ENCODE peak calls at places on chromosomes 1 and 21, in eight cellular contexts. One of them, this sample, is unnamed.
A peak's percentile ranks its signal among the peaks of the same experiment; 100 is the strongest.

GRCh38 chr1:9382923-9383491 is 90.3 kb downstream of the SPSB1 start:
- DNase-seq in Caco-2: no peak
- DNase-seq in nephron progenitor cell: peak; percentile 35
- DNase-seq in stomach: no peak
- DNase-seq in cardiac muscle cell: no peak
- DNase-seq in GM06990: no peak
- DNase-seq in HFF-Myc: no peak
- DNase-seq in progenitor cell of endocrine pancreas: no peak
- DNase-seq in this sample: no peak

GRCh38 chr1:229092377-229093257 is 178.3 kb upstream of the RAB4A start:
- DNase-seq in HFF-Myc: no peak
- DNase-seq in nephron progenitor cell: peak; percentile 49
- DNase-seq in Caco-2: no peak
- DNase-seq in cardiac muscle cell: no peak
- DNase-seq in GM06990: no peak
- DNase-seq in stomach: no peak
- DNase-seq in progenitor cell of endocrine pancreas: no peak
- DNase-seq in this sample: no peak

GRCh38 chr1:35486858-35487408 is 70.3 kb downstream of the KIAA0319L start:
- DNase-seq in progenitor cell of endocrine pancreas: no peak
- DNase-seq in stomach: no peak
- DNase-seq in cardiac muscle cell: no peak
- DNase-seq in HFF-Myc: no peak
- DNase-seq in Caco-2: no peak
- DNase-seq in GM06990: no peak
- DNase-seq in nephron progenitor cell: no peak
- DNase-seq in this sample: no peak

GRCh38 chr21:36079010-36079649 is 9.3 kb downstream of the CBR1 start:
- DNase-seq in HFF-Myc: no peak
- DNase-seq in nephron progenitor cell: no peak
- DNase-seq in cardiac muscle cell: no peak
- DNase-seq in GM06990: peak; percentile 31
- DNase-seq in Caco-2: no peak
- DNase-seq in progenitor cell of endocrine pancreas: no peak
- DNase-seq in stomach: peak; percentile 53
- DNase-seq in this sample: peak; percentile 50

GRCh38 chr1:231028676-231029075 is 11.4 kb downstream of the FAM89A start:
- DNase-seq in Caco-2: no peak
- DNase-seq in GM06990: no peak
- DNase-seq in stomach: no peak
- DNase-seq in nephron progenitor cell: no peak
- DNase-seq in cardiac muscle cell: no peak
- DNase-seq in progenitor cell of endocrine pancreas: no peak
- DNase-seq in HFF-Myc: no peak
- DNase-seq in this sample: no peak

GRCh38 chr1:226973371-226973897 is 33.3 kb downstream of the COQ8A start:
- DNase-seq in Caco-2: no peak
- DNase-seq in GM06990: no peak
- DNase-seq in progenitor cell of endocrine pancreas: no peak
- DNase-seq in HFF-Myc: no peak
- DNase-seq in nephron progenitor cell: no peak
- DNase-seq in stomach: no peak
- DNase-seq in cardiac muscle cell: no peak
- DNase-seq in this sample: no peak

GRCh38 chr1:70468180-70468579 is 57.1 kb downstream of the CTH start:
- DNase-seq in Caco-2: no peak
- DNase-seq in stomach: no peak
- DNase-seq in GM06990: no peak
- DNase-seq in progenitor cell of endocrine pancreas: no peak
- DNase-seq in nephron progenitor cell: no peak
- DNase-seq in cardiac muscle cell: no peak
- DNase-seq in HFF-Myc: no peak
- DNase-seq in this sample: no peak

GRCh38 chr1:230930986-230931385 is 47.7 kb downstream of the TTC13 start:
- DNase-seq in cardiac muscle cell: no peak
- DNase-seq in stomach: no peak
- DNase-seq in nephron progenitor cell: no peak
- DNase-seq in Caco-2: no peak
- DNase-seq in GM06990: no peak
- DNase-seq in HFF-Myc: no peak
- DNase-seq in progenitor cell of endocrine pancreas: no peak
- DNase-seq in this sample: no peak

GRCh38 chr1:75771978-75772377 is 14.1 kb upstream of the RABGGTB start:
- DNase-seq in HFF-Myc: no peak
- DNase-seq in stomach: no peak
- DNase-seq in nephron progenitor cell: no peak
- DNase-seq in cardiac muscle cell: no peak
- DNase-seq in Caco-2: no peak
- DNase-seq in GM06990: no peak
- DNase-seq in progenitor cell of endocrine pancreas: no peak
- DNase-seq in this sample: no peak

GRCh38 chr1:47761974-47762373 is 235.2 kb downstream of the TRABD2B start:
- DNase-seq in GM06990: no peak
- DNase-seq in stomach: no peak
- DNase-seq in nephron progenitor cell: no peak
- DNase-seq in Caco-2: no peak
- DNase-seq in progenitor cell of endocrine pancreas: no peak
- DNase-seq in cardiac muscle cell: no peak
- DNase-seq in HFF-Myc: no peak
- DNase-seq in this sample: no peak

GRCh38 chr1:7960867-7961198 is 678 bp upstream of the PARK7 start:
- DNase-seq in GM06990: no peak
- DNase-seq in cardiac muscle cell: no peak
- DNase-seq in Caco-2: no peak
- DNase-seq in stomach: no peak
- DNase-seq in HFF-Myc: no peak
- DNase-seq in nephron progenitor cell: no peak
- DNase-seq in progenitor cell of endocrine pancreas: no peak
- DNase-seq in this sample: no peak

GRCh38 chr1:30037251-30038118 is 685.9 kb downstream of the MATN1 start:
- DNase-seq in GM06990: no peak
- DNase-seq in Caco-2: no peak
- DNase-seq in stomach: no peak
- DNase-seq in cardiac muscle cell: no peak
- DNase-seq in progenitor cell of endocrine pancreas: no peak
- DNase-seq in HFF-Myc: no peak
- DNase-seq in nephron progenitor cell: no peak
- DNase-seq in this sample: no peak

GRCh38 chr1:62484824-62485468 is 48.1 kb downstream of the USP1 start:
- DNase-seq in GM06990: no peak
- DNase-seq in cardiac muscle cell: no peak
- DNase-seq in progenitor cell of endocrine pancreas: no peak
- DNase-seq in Caco-2: no peak
- DNase-seq in HFF-Myc: no peak
- DNase-seq in nephron progenitor cell: no peak
- DNase-seq in stomach: no peak
- DNase-seq in this sample: no peak

GRCh38 chr1:199691540-199691939 is 336.0 kb upstream of the NR5A2 start:
- DNase-seq in GM06990: no peak
- DNase-seq in cardiac muscle cell: no peak
- DNase-seq in nephron progenitor cell: no peak
- DNase-seq in Caco-2: no peak
- DNase-seq in stomach: no peak
- DNase-seq in HFF-Myc: peak; percentile 63
- DNase-seq in progenitor cell of endocrine pancreas: no peak
- DNase-seq in this sample: peak; percentile 52

DNA sequence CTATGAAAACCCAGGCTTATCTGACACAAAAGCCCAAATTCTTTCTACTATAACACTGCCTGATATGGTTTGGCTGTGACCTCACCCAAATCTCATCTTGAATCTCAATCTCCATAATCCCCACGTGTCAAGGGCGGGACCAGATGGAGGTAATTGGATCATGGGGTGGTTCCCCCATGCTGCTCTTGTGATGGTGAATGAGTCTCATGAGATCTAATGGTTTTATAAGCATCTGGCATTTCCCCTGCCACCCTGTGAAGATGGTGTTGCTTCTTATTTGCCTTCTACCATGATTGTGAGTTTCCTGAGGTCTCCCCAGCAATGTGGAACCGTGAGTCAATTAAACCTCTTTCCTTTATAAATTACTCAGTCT is 123.3 kb upstream of the USP24 start:
- DNase-seq in cardiac muscle cell: no peak
- DNase-seq in GM06990: no peak
- DNase-seq in Caco-2: no peak
- DNase-seq in HFF-Myc: no peak
- DNase-seq in stomach: no peak
- DNase-seq in nephron progenitor cell: no peak
- DNase-seq in progenitor cell of endocrine pancreas: no peak
- DNase-seq in this sample: no peak
- TF ChIP-seq CTCF in cardiac muscle cell: no peak
- TF ChIP-seq CTCF in GM06990: no peak
- TF ChIP-seq CTCF in Caco-2: no peak
- TF ChIP-seq CTCF in HFF-Myc: no peak
- TF ChIP-seq CTCF in stomach: no peak
- TF ChIP-seq CTCF in nephron progenitor cell: no peak
- TF ChIP-seq CTCF in progenitor cell of endocrine pancreas: no peak
- TF ChIP-seq CTCF in this sample: no peak

GRCh38 chr1:32924881-32925344 is 23.7 kb upstream of the TMEM54 start:
- DNase-seq in GM06990: no peak
- DNase-seq in progenitor cell of endocrine pancreas: peak; percentile 45
- DNase-seq in Caco-2: peak; percentile 77
- DNase-seq in nephron progenitor cell: peak; percentile 82
- DNase-seq in HFF-Myc: no peak
- DNase-seq in cardiac muscle cell: peak; percentile 73
- DNase-seq in stomach: peak; percentile 44
- DNase-seq in this sample: no peak
- TF ChIP-seq CTCF in GM06990: no peak
- TF ChIP-seq CTCF in progenitor cell of endocrine pancreas: peak; percentile 30
- TF ChIP-seq CTCF in Caco-2: peak; percentile 20
- TF ChIP-seq CTCF in nephron progenitor cell: no peak
- TF ChIP-seq CTCF in HFF-Myc: no peak
- TF ChIP-seq CTCF in cardiac muscle cell: no peak
- TF ChIP-seq CTCF in stomach: no peak
- TF ChIP-seq CTCF in this sample: no peak

DNA sequence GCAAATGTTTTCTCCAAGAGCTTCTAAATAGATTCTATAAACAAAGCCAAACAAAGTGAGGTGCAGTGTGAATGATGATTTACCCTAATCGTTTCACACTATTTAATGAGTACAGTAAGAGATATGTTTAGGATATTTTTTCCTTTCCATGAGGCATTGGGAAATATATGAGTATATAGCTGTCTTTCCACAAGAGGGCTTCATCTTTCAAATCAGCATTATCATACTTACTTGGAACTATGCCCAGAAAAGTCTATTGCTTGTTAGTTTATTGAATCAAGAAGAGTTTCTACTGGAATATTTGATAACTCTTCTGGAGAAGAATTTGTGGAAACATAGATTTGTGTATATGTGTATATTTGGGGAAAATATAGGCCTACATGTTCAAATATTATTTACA is 277.1 kb upstream of the BRINP3 start:
- DNase-seq in stomach: no peak
- DNase-seq in nephron progenitor cell: no peak
- DNase-seq in cardiac muscle cell: no peak
- DNase-seq in Caco-2: no peak
- DNase-seq in HFF-Myc: no peak
- DNase-seq in progenitor cell of endocrine pancreas: no peak
- DNase-seq in GM06990: no peak
- DNase-seq in this sample: no peak
- TF ChIP-seq CTCF in stomach: no peak
- TF ChIP-seq CTCF in nephron progenitor cell: no peak
- TF ChIP-seq CTCF in cardiac muscle cell: peak; percentile 16
- TF ChIP-seq CTCF in Caco-2: no peak
- TF ChIP-seq CTCF in HFF-Myc: no peak
- TF ChIP-seq CTCF in progenitor cell of endocrine pancreas: no peak
- TF ChIP-seq CTCF in GM06990: no peak
- TF ChIP-seq CTCF in this sample: no peak

DNA sequence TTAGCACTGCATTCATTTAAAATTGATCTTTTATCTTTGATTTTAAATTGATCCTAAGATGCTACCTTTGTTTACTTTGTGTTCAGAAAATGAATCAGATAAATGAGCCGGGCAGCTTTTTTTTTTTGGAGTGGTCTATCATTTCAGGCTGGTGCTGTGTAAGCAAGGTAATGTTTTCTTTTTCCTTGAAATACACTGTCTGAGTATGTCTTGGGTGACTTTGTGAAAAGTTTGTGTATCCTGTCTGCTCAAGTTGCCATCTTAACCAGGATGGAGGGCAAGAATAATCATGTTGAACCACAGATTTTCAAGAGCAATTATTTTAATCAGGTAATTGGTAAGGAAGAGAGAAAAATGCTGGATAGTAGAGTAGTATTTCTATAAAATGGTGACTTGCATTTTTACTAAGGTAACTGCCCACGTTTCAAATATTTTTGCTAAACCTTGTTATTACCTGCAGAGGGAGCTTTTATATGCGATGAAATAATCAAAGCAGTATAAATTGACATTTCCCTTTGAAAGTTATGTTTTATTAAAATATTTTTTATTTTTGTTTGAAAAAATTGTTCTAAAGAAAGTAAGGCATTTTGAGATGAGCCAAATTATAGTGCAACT is 11.1 kb downstream of the ADGRL2 start:
- DNase-seq in stomach: no peak
- DNase-seq in progenitor cell of endocrine pancreas: no peak
- DNase-seq in GM06990: no peak
- DNase-seq in HFF-Myc: no peak
- DNase-seq in nephron progenitor cell: no peak
- DNase-seq in Caco-2: no peak
- DNase-seq in cardiac muscle cell: no peak
- DNase-seq in this sample: no peak
- TF ChIP-seq CTCF in stomach: no peak
- TF ChIP-seq CTCF in progenitor cell of endocrine pancreas: peak; percentile 28
- TF ChIP-seq CTCF in GM06990: no peak
- TF ChIP-seq CTCF in HFF-Myc: no peak
- TF ChIP-seq CTCF in nephron progenitor cell: no peak
- TF ChIP-seq CTCF in Caco-2: no peak
- TF ChIP-seq CTCF in cardiac muscle cell: peak; percentile 31
- TF ChIP-seq CTCF in this sample: no peak

DNA sequence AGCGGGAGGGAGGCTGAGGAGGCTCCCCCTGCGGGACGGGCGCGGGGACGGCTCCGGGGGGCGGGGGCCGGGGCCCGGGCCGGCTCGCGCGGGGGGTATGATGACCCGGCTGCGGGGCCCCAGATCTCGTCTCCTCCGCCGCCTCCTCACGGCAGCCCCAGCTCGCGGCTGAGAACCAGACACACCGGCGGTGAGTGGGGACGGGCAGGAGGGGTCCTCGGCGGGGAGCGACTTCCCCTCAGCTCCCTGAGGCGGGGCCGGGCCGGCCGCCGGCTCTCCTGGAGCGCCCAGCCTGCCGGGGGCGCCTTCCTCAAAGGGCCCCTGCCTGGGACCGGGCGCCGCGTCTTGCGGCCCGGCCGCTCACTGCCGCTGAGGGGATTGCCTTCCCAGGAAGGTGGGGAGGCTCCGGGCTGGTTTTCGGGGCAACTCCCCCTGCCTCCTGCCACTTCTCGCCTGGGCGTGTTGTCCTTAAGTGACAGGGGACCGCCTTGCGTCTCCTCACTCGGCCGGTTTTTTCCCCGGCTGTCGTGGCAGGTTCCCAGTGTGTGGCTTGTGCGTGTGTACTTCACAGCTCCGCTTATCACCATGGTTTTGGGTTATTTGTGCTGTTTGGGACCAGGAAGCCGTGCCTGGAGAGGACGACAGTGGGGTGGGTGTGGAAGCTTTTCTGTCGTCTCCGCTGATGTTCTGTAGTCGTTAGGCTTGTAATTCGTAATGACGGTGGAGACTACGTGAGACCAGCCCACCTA is 800 bp downstream of the HIPK1 start:
- DNase-seq in progenitor cell of endocrine pancreas: peak; percentile 46
- DNase-seq in Caco-2: peak; percentile 41
- DNase-seq in cardiac muscle cell: peak; percentile 71
- DNase-seq in nephron progenitor cell: no peak
- DNase-seq in HFF-Myc: no peak
- DNase-seq in stomach: peak; percentile 63
- DNase-seq in GM06990: peak; percentile 69
- DNase-seq in this sample: peak; percentile 55
- TF ChIP-seq CTCF in progenitor cell of endocrine pancreas: peak; percentile 33
- TF ChIP-seq CTCF in Caco-2: peak; percentile 1
- TF ChIP-seq CTCF in cardiac muscle cell: peak; percentile 23
- TF ChIP-seq CTCF in nephron progenitor cell: no peak
- TF ChIP-seq CTCF in HFF-Myc: no peak
- TF ChIP-seq CTCF in stomach: no peak
- TF ChIP-seq CTCF in GM06990: peak; percentile 22
- TF ChIP-seq CTCF in this sample: peak; percentile 18

This sample was measured in CD14-positive monocyte.